ENCODE peak calls at places on chromosomes 7 and 10, in eight cellular contexts. Q is B cell; N is sciatic nerve; M is NCI-H1105 treated with DMSO at 0.1 percent for 48 hours; Y is erythroblast; I is AG09319; S is effector CD8-positive, alpha-beta T cell; A is hepatocyte. Z is an unnamed sample.

GRCh38 chr7:40815512-40815911 is 680.7 kb downstream of the SUGCT start:
- DNase-seq in Y (no peak), Q (no peak), I (peak), M (no peak), A (no peak), S (no peak), N (no peak), Z (no peak)

GRCh38 chr10:129707406-129708388 is 240.7 kb downstream of the MGMT start:
- DNase-seq in S (no peak), I (no peak), N (no peak), M (peak), Q (no peak), Y (no peak), A (no peak), Z (no peak)

GRCh38 chr7:38222481-38223096 is 44.5 kb downstream of the STARD3NL start:
- DNase-seq in S (no peak), A (peak), Q (peak), N (no peak), M (peak), I (peak), Y (peak), Z (no peak)

GRCh38 chr10:51663086-51663485 is 36.3 kb downstream of the CSTF2T start:
- DNase-seq in I (no peak), Q (no peak), A (no peak), N (no peak), M (no peak), Y (no peak), S (no peak), Z (no peak)

GRCh38 chr7:37016073-37016878 is 292.0 kb upstream of the AOAH start:
- DNase-seq in Q (no peak), M (no peak), Y (no peak), S (no peak), I (no peak), N (no peak), A (no peak), Z (no peak)

GRCh38 chr7:150986556-150986955 is 4.3 kb upstream of the NOS3 start:
- DNase-seq in N (no peak), M (no peak), Q (no peak), S (no peak), Y (no peak), A (no peak), I (no peak), Z (no peak)

GRCh38 chr10:68208424-68209042 is 23.4 kb downstream of the ATOH7 start:
- DNase-seq in M (peak), Y (peak), Q (no peak), I (peak), N (no peak), S (no peak), A (peak), Z (peak)

GRCh38 chr10:130357951-130358350 is 221.8 kb downstream of the GLRX3 start:
- DNase-seq in S (no peak), Q (no peak), A (no peak), I (no peak), N (peak), M (no peak), Y (no peak), Z (no peak)

GRCh38 chr7:636396-636795 is 90.1 kb upstream of the DNAAF5 start:
- DNase-seq in A (no peak), I (no peak), Y (no peak), N (no peak), M (peak), S (no peak), Q (peak), Z (no peak)

GRCh38 chr7:148304456-148304855 is 286.1 kb upstream of the C7orf33 start:
- DNase-seq in A (no peak), I (no peak), N (no peak), Q (no peak), S (no peak), Y (peak), M (no peak), Z (no peak)

GRCh38 chr10:12819071-12819470 is 182.4 kb downstream of the CCDC3 start:
- DNase-seq in Q (no peak), I (no peak), Y (no peak), N (no peak), S (no peak), M (no peak), A (no peak), Z (no peak)

GRCh38 chr7:137903382-137904169 is 56.8 kb upstream of the DGKI start:
- DNase-seq in A (peak), S (peak), M (peak), Y (peak), N (peak), I (peak), Q (peak), Z (peak)

GRCh38 chr10:97020452-97021400 is 165.0 kb downstream of the SLIT1 start:
- DNase-seq in N (no peak), I (no peak), M (no peak), Y (no peak), A (no peak), Q (no peak), S (no peak), Z (peak)

GRCh38 chr10:79459243-79459642 is 13.8 kb upstream of the ZCCHC24 start:
- DNase-seq in M (no peak), I (no peak), N (no peak), Y (no peak), S (no peak), Q (no peak), A (no peak), Z (no peak)

GRCh38 chr10:34922138-34922537 is 107.0 kb upstream of the PARD3 start:
- DNase-seq in I (no peak), Y (no peak), S (no peak), A (no peak), M (no peak), Q (no peak), N (no peak), Z (no peak)

GRCh38 chr10:78385599-78385998 is 351.9 kb downstream of the RPS24 start:
- DNase-seq in Q (no peak), A (no peak), I (no peak), M (no peak), N (no peak), Y (no peak), S (no peak), Z (no peak)

GRCh38 chr7:2523461-2523905 is 3.9 kb downstream of the LFNG start:
- DNase-seq in M (peak), N (no peak), Y (no peak), Q (no peak), A (no peak), I (no peak), S (no peak), Z (no peak)

GRCh38 chr7:2487586-2488271 is 11.5 kb upstream of the GRIFIN start:
- DNase-seq in N (peak), M (no peak), Q (no peak), Y (no peak), A (no peak), I (no peak), S (no peak), Z (no peak)

GRCh38 chr7:155211761-155212160 is 85.9 kb upstream of the INSIG1 start:
- DNase-seq in S (no peak), N (no peak), Y (no peak), I (no peak), A (no peak), Q (no peak), M (no peak), Z (no peak)

GRCh38 chr10:29541826-29542225 is 92.9 kb downstream of the SVIL start:
- DNase-seq in I (no peak), A (no peak), M (no peak), Y (no peak), S (no peak), N (no peak), Q (no peak), Z (no peak)

GRCh38 chr7:81236560-81236959 is 317.7 kb upstream of the SEMA3C start:
- DNase-seq in S (no peak), Y (no peak), A (no peak), N (no peak), Q (no peak), I (no peak), M (no peak), Z (no peak)